ENCODE peak calls at places on chromosomes 1 and 21, in ten cellular contexts. A is AG09309; H is HFFc6; Z is PC-9; E is RWPE1; L is tibial nerve; N is neural progenitor cell; W is IMR-90; B is activated CD8-positive, alpha-beta T cell treated with anti-CD3 and anti-CD28 coated beads for 36 hours; I is astrocyte of the spinal cord. M is an unnamed sample.

GRCh38 chr21:14830307-14830706 is 234.5 kb downstream of the NRIP1 start:
- DNase-seq in W (no peak), Z (no peak), E (no peak), N (no peak), A (no peak), B (no peak), I (no peak), H (no peak), L (no peak), M (no peak)

GRCh38 chr21:42526379-42526727 is 12.7 kb downstream of the SLC37A1 start:
- DNase-seq in H (no peak), I (no peak), Z (no peak), N (no peak), L (no peak), B (no peak), W (no peak), A (no peak), E (no peak), M (peak; percentile 50)

GRCh38 chr1:204408074-204408507 is 3.5 kb downstream of the PPP1R15B start:
- DNase-seq in W (peak; percentile 74), I (peak; percentile 78), B (peak; percentile 42), E (peak; percentile 59), A (no peak), N (peak; percentile 47), H (peak; percentile 22), Z (no peak), L (peak; percentile 73), M (no peak)

GRCh38 chr1:33188572-33189275 is 6.9 kb upstream of the TRIM62 start:
- DNase-seq in A (no peak), B (no peak), L (no peak), I (no peak), W (peak; percentile 42), H (no peak), N (no peak), E (no peak), Z (peak; percentile 41), M (no peak)

GRCh38 chr1:209542585-209542984 is 40.9 kb upstream of the CAMK1G start:
- DNase-seq in W (no peak), L (no peak), H (no peak), A (no peak), I (peak; percentile 33), B (no peak), N (no peak), Z (peak; percentile 68), E (peak; percentile 83), M (no peak)

GRCh38 chr21:42653492-42654061 is at the start of gene PDE9A:
- DNase-seq in E (no peak), W (no peak), H (no peak), A (no peak), Z (no peak), I (no peak), N (peak; percentile 94), B (peak; percentile 44), L (no peak), M (peak; percentile 75)

GRCh38 chr1:163346326-163346870 is 24.6 kb downstream of the NUF2 start:
- DNase-seq in H (no peak), A (no peak), I (no peak), B (no peak), W (peak; percentile 41), N (no peak), E (peak; percentile 3), L (no peak), Z (no peak), M (no peak)

GRCh38 chr1:29984107-29984506 is 739.3 kb downstream of the MATN1 start:
- DNase-seq in B (no peak), Z (peak; percentile 60), L (no peak), H (no peak), W (no peak), A (no peak), N (peak; percentile 61), E (no peak), I (no peak), M (no peak)

GRCh38 chr1:164659621-164660414 is 100.8 kb downstream of the PBX1 start:
- DNase-seq in L (no peak), B (no peak), E (peak; percentile 26), Z (peak; percentile 98), H (no peak), A (no peak), N (no peak), W (no peak), I (no peak), M (no peak)

GRCh38 chr1:164662955-164663354 is 104.0 kb downstream of the PBX1 start:
- DNase-seq in A (no peak), H (no peak), I (no peak), N (no peak), L (no peak), Z (no peak), W (no peak), B (no peak), E (no peak), M (no peak)

GRCh38 chr1:164664127-164664526 is 105.1 kb downstream of the PBX1 start:
- DNase-seq in L (no peak), H (no peak), N (no peak), I (no peak), W (no peak), Z (no peak), E (no peak), A (no peak), B (no peak), M (no peak)

GRCh38 chr1:164660415-164661174 is 101.6 kb downstream of the PBX1 start:
- DNase-seq in Z (no peak), N (no peak), H (peak; percentile 62), W (peak; percentile 67), B (peak; percentile 20), I (peak; percentile 63), E (no peak), A (peak; percentile 4), L (no peak), M (no peak)

GRCh38 chr1:164662462-164662861 is 103.5 kb downstream of the PBX1 start:
- DNase-seq in N (peak; percentile 20), H (no peak), Z (no peak), L (no peak), E (no peak), W (no peak), B (no peak), I (no peak), A (no peak), M (no peak)
- TF ChIP-seq CTCF in N (peak; percentile 8), H (no peak), Z (no peak), L (no peak), E (no peak), W (no peak), B (no peak), I (no peak), A (no peak), M (no peak)

GRCh38 chr1:156691216-156691615 is 14.0 kb upstream of the NES start:
- DNase-seq in A (no peak), B (no peak), L (no peak), W (no peak), I (no peak), Z (no peak), N (no peak), H (no peak), E (no peak), M (no peak)

GRCh38 chr1:156690673-156691032 is 13.4 kb upstream of the NES start:
- DNase-seq in N (no peak), Z (no peak), L (no peak), W (no peak), I (no peak), B (no peak), A (no peak), H (no peak), E (no peak), M (no peak)

GRCh38 chr1:156692958-156693857 is 12.2 kb downstream of the CRABP2 start:
- DNase-seq in A (no peak), W (no peak), L (no peak), H (no peak), N (peak; percentile 94), B (peak; percentile 41), I (peak; percentile 22), Z (peak; percentile 89), E (no peak), M (no peak)

GRCh38 chr1:156692409-156692957 is 12.9 kb downstream of the CRABP2 start:
- DNase-seq in L (no peak), E (no peak), I (no peak), Z (no peak), W (no peak), B (no peak), A (no peak), H (no peak), N (no peak), M (no peak)

GRCh38 chr1:156691665-156692408 is 13.5 kb downstream of the CRABP2 start:
- DNase-seq in L (no peak), N (peak; percentile 70), E (peak; percentile 68), W (peak; percentile 47), A (no peak), I (peak; percentile 31), B (no peak), H (no peak), Z (peak; percentile 79), M (no peak)
- TF ChIP-seq CTCF in L (no peak), N (peak; percentile 14), E (no peak), W (peak; percentile 6), A (peak; percentile 25), I (peak; percentile 27), B (no peak), H (peak; percentile 34), Z (no peak), M (no peak)

DNA sequence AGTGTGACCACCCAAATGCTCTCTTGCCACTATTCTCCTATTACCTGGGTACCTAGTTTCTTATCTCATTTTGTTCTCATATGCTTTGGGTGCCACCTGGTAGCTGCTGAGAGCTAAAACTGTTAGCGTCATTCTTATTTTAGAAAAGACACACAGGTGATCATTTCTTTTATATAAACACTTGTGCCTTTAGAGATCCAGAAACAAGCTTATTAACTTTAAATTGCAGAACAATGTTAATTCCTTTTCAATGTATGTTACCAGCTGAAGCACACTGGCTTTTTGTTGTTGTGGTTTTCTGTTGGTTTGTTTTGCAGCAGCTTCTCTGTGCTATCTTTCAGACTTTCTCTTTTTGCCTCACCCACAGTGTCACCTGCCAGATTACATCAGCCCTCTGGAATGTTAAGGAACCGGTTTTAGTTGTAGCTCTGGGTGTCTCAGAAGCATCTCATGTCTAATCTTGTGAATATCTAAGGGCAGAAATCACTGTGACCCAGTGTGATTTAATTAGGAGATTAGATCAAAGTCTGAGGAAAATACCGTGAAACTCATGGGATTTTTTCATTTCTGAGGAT is 43.4 kb upstream of the SLC19A2 start:
- DNase-seq in W (no peak), I (peak; percentile 15), E (peak; percentile 78), B (no peak), L (no peak), A (no peak), H (no peak), N (peak; percentile 48), Z (peak; percentile 97), M (no peak)
- TF ChIP-seq CTCF in W (no peak), I (no peak), E (no peak), B (no peak), L (no peak), A (no peak), H (no peak), N (no peak), Z (no peak), M (no peak)

DNA sequence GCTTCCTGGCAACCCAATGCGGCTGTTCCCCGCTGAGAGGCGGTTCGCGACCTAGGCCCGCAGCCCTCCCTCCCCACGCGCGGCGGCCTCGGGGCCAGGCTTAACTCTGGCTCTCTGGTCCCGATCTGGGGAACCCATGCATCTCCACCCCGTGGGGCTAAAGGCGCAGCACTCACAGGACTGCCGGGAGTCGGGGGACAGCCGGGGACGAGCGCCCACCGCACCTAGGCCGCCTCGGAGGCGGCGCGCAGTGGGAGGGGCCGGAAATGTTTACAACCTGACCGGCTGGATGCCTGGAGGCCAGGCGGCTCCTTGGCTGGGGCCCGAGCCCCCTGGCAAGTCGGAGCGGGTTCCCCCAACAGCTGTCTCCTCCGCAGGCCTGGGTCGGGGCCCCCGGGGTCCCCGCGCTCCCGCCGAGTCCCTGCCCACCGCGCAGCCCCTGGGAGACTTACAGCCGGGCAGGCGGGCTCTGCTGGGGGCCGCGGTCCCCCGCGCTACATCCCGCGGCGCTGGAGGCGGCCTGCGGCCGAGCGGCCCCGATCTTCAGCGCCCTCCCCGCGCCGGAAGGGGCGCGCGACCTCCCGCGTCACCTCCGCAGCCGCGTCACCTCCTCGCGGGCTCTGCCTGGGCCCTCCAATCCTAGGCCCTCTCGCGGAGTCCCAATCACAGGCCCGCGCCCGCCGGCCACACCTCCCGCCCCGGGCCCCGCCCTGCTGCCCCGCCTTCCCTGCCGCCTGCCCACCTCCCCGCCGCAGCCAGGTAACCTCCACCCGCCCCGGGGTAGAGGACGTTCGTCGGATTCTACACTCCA is at the start of gene ADIPOR1:
- DNase-seq in A (peak; percentile 21), B (peak; percentile 93), E (peak; percentile 98), L (peak; percentile 85), I (peak; percentile 83), N (peak; percentile 94), H (peak; percentile 78), Z (peak; percentile 74), W (peak; percentile 78), M (peak; percentile 99)
- TF ChIP-seq CTCF in A (no peak), B (no peak), E (no peak), L (peak; percentile 21), I (no peak), N (peak; percentile 28), H (peak; percentile 66), Z (no peak), W (peak; percentile 11), M (no peak)

M was measured in D721Med.